ENCODE peak calls at places on chromosome 14, in seven cellular contexts. D is spleen, I is body of pancreas, Z is LNCaP clone FGC, M is stomach, O is fibroblast of lung, V is suprapubic skin. Q is an unnamed sample.

GRCh38 chr14:102264775-102265174 is 40.2 kb downstream of the MOK start:
- DNase-seq in I (peak), O (no peak), V (no peak), D (no peak), M (no peak), Z (no peak), Q (no peak)

GRCh38 chr14:88791629-88792571 is 853 bp downstream of the EML5 start:
- DNase-seq in D (peak), Z (no peak), O (no peak), V (no peak), I (peak), M (peak), Q (no peak)

GRCh38 chr14:102544034-102544744 is 34.6 kb upstream of the ANKRD9 start:
- DNase-seq in O (no peak), I (no peak), M (no peak), D (no peak), V (no peak), Z (no peak), Q (no peak)

GRCh38 chr14:22395803-22396202 is 193.2 kb downstream of the DAD1 start:
- DNase-seq in O (no peak), V (no peak), D (no peak), I (no peak), M (no peak), Z (no peak), Q (no peak)

GRCh38 chr14:94278732-94279131 is 14.3 kb downstream of the SERPINA10 start:
- DNase-seq in I (no peak), V (no peak), O (no peak), Z (no peak), D (no peak), M (no peak), Q (no peak)

GRCh38 chr14:101705733-101706508 is 55.6 kb upstream of the PPP2R5C start:
- DNase-seq in M (peak), O (peak), D (peak), I (peak), Z (no peak), V (no peak), Q (no peak)

GRCh38 chr14:53491256-53491905 is 338.3 kb upstream of the DDHD1 start:
- DNase-seq in V (no peak), O (no peak), D (no peak), I (no peak), M (no peak), Z (no peak), Q (no peak)

GRCh38 chr14:22555573-22556011 is 33.4 kb downstream of the DAD1 start:
- DNase-seq in V (no peak), M (no peak), O (no peak), D (no peak), Z (no peak), I (no peak), Q (no peak)

GRCh38 chr14:50864237-50864636 is 7.6 kb upstream of the ABHD12B start:
- DNase-seq in M (no peak), I (no peak), Z (no peak), O (no peak), V (no peak), D (no peak), Q (no peak)

GRCh38 chr14:29216774-29217232 is 450.2 kb downstream of the FOXG1 start:
- DNase-seq in V (no peak), D (no peak), I (no peak), M (no peak), Z (no peak), O (no peak), Q (no peak)

GRCh38 chr14:91288876-91289275 is 44.4 kb upstream of the GPR68 start:
- DNase-seq in O (no peak), I (no peak), Z (no peak), V (no peak), M (no peak), D (peak), Q (no peak)

GRCh38 chr14:106094654-106095189 is 568.3 kb downstream of the TMEM121 start:
- DNase-seq in M (peak), Z (no peak), V (no peak), I (peak), D (peak), O (no peak), Q (no peak)

GRCh38 chr14:91154851-91155625 is 41.2 kb downstream of the DGLUCY start:
- DNase-seq in D (no peak), M (peak), V (no peak), I (peak), Z (peak), O (peak), Q (no peak)

GRCh38 chr14:29721586-29721985 is 206.1 kb downstream of the PRKD1 start:
- DNase-seq in V (no peak), O (no peak), Z (no peak), M (no peak), D (no peak), I (no peak), Q (no peak)

GRCh38 chr14:69612014-69612758 is 790 bp downstream of the SUSD6 start:
- DNase-seq in Z (no peak), D (peak), M (no peak), V (no peak), I (peak), O (peak), Q (no peak)

GRCh38 chr14:22653012-22653621 is 9.0 kb upstream of the OR6J1 start:
- DNase-seq in Z (peak), D (no peak), O (peak), V (no peak), M (peak), I (peak), Q (peak)

GRCh38 chr14:76697246-76697645 is 64.0 kb upstream of the VASH1 start:
- DNase-seq in D (no peak), Z (no peak), O (no peak), V (peak), I (no peak), M (no peak), Q (no peak)

GRCh38 chr14:99322731-99323599 is 51.0 kb upstream of the BCL11B start:
- DNase-seq in M (no peak), I (no peak), V (no peak), D (no peak), Z (no peak), O (no peak), Q (no peak)

GRCh38 chr14:73457935-73458218 is 469 bp downstream of the NUMB start:
- DNase-seq in I (peak), M (peak), O (no peak), V (peak), D (no peak), Z (no peak), Q (no peak)

GRCh38 chr14:90288646-90289355 is 32.4 kb downstream of the PSMC1 start:
- DNase-seq in I (no peak), Z (no peak), V (no peak), D (no peak), M (no peak), O (peak), Q (no peak)

GRCh38 chr14:75522224-75522764 is at the start of gene BATF:
- DNase-seq in O (no peak), I (no peak), Z (no peak), D (peak), V (no peak), M (peak), Q (no peak)

GRCh38 chr14:99589031-99589441 is 15.0 kb downstream of the CCDC85C start:
- DNase-seq in V (no peak), O (no peak), I (no peak), M (no peak), D (no peak), Z (no peak), Q (no peak)

GRCh38 chr14:59422069-59422881 is 42.9 kb downstream of the GPR135 start:
- DNase-seq in V (no peak), I (no peak), M (no peak), O (no peak), D (no peak), Z (no peak), Q (no peak)
- TF ChIP-seq CTCF in V (no peak), I (no peak), M (no peak), O (no peak), D (no peak), Z (peak), Q (peak)

GRCh38 chr14:52175982-52176502 is 91.5 kb upstream of the PTGDR start:
- DNase-seq in O (no peak), M (no peak), I (no peak), D (no peak), V (no peak), Z (no peak), Q (no peak)
- TF ChIP-seq CTCF in O (no peak), M (no peak), I (no peak), D (no peak), V (no peak), Z (no peak), Q (no peak)

GRCh38 chr14:21326972-21327371 is 47.1 kb downstream of the RPGRIP1 start:
- DNase-seq in D (no peak), V (no peak), M (no peak), I (no peak), O (no peak), Z (no peak), Q (no peak)
- TF ChIP-seq CTCF in D (no peak), V (no peak), M (no peak), I (no peak), O (no peak), Z (no peak), Q (no peak)

DNA sequence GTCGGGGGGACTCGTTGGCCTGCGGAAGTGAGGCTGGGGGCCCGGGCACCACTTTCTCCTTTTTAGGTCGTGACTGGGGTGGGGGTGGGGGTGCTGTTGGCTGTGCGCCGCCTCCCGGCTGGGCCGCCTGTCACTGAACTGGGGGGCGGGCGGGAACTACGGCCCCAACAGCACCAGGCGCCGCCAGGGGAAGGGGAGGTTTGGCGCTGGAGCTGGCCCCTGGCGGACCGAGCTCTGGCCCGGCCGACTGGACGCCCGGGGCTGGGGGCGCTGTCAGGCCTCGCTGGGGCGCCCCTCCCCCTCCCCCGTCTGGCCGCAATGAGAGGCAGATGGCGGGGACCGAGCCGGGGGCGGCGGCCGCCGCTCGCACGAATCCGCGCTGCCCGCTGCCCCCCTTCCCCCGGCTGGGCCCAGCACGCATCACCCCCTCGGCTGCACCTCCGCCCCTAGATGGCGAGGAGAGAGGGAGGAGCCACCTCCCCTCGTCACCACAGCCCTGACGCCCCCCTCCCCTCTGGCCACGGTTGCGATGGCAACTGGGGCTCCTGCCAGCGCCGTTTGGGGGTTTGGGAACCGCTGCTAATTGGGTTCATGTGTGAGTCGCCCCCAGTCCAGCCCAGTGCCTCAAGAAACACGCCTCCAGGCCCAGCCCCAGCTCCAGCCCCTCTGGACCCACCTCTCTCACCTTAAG is 723 bp downstream of the NFATC4 start:
- DNase-seq in Z (no peak), I (peak), D (peak), V (peak), O (peak), M (no peak), Q (peak)
- TF ChIP-seq CTCF in Z (no peak), I (no peak), D (no peak), V (no peak), O (no peak), M (no peak), Q (no peak)

DNA sequence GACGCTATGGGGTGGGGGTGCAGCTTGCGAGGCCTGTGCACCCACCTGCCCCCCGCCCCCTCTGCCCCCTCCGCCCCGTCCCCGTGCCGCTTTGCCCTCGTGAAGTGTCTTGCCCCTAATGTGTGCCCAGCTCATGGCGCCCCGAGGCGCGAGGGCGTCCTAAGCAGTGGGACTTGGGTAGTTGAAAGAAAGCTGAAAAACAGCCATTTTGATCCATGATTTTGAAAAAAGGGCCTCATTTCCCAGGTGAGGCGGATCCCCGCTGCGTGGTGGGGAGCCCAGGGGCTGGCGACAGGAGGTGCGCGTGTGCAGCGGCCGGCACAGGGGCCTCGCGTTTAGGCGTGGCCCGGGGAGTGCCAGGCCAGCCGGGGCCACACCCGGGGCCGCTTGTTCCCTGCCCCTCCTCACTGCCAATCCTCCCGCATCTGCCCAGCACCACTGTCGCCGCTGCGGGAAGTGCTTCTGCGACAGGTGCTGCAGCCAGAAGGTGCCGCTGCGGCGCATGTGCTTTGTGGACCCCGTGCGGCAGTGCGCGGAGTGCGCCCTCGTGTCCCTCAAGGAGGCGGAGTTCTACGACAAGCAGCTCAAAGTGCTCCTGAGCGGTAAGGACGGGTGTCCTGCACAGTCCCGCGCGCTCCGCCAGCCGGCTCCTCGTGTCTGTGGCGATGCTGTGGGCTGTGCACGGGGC is 11.8 kb downstream of the ZFYVE21 start:
- DNase-seq in M (peak), D (no peak), Z (peak), V (no peak), O (no peak), I (peak), Q (no peak)
- TF ChIP-seq CTCF in M (no peak), D (no peak), Z (peak), V (no peak), O (no peak), I (no peak), Q (no peak)

GRCh38 chr14:60488175-60488574 is 2.3 kb upstream of the C14orf39 start:
- DNase-seq in M (no peak), Z (no peak), V (no peak), D (no peak), O (no peak), I (no peak), Q (no peak)
- TF ChIP-seq CTCF in M (no peak), Z (peak), V (no peak), D (no peak), O (no peak), I (no peak), Q (no peak)

DNA sequence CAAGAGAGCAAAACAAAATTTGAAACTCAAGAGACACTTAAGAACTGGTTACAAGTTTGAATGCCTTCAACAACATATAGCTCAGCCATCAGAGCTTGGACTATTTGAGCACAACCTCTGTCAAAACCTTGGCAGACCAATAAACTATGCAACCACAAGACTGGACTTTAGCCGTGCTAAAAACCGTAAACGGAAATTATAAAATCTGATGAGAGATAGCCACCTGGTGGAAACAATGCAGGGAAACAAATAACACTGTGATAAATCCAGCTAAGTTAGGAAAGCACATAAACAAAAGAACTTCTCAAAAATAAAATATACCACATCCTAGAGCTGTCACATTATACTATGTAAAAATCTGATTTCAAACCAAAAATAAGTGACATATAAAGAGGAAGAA is 1074.2 kb upstream of the NOVA1 start:
- DNase-seq in M (no peak), Z (no peak), O (peak), V (no peak), D (no peak), I (no peak), Q (no peak)
- TF ChIP-seq CTCF in M (no peak), Z (no peak), O (no peak), V (no peak), D (no peak), I (no peak), Q (no peak)

Q was measured in AG09319.